ENCODE peak calls at places on chromosomes 7 and 10, in eight cellular contexts. E is dorsolateral prefrontal cortex, W is AG04450, A is GM06990, S is MM.1S, O is fibroblast of the aortic adventitia, F is body of pancreas, Q is IMR-90. C is an unnamed sample.

GRCh38 chr7:120877706-120878105 is 19.8 kb upstream of the TSPAN12 start:
- DNase-seq in S (no peak), W (no peak), E (no peak), F (no peak), A (no peak), Q (no peak), O (no peak), C (no peak)

GRCh38 chr7:157990226-157990877 is 597.3 kb downstream of the PTPRN2 start:
- DNase-seq in O (no peak), A (no peak), S (no peak), E (no peak), F (no peak), W (no peak), Q (no peak), C (no peak)

GRCh38 chr10:28668363-28669226 is 8.7 kb upstream of the BAMBI start:
- DNase-seq in Q (no peak), O (peak; percentile 31), W (no peak), A (peak; percentile 48), S (no peak), E (no peak), F (peak; percentile 18), C (no peak)

GRCh38 chr7:5429253-5429856 is 5.7 kb upstream of the TNRC18 start:
- DNase-seq in O (peak; percentile 37), A (no peak), E (no peak), W (no peak), F (peak; percentile 63), S (no peak), Q (peak; percentile 47), C (no peak)

GRCh38 chr10:4526426-4526825 is 299.6 kb upstream of the AKR1E2 start:
- DNase-seq in F (no peak), E (no peak), A (no peak), Q (no peak), S (no peak), W (no peak), O (no peak), C (no peak)

GRCh38 chr10:97765201-97765600 is 6.6 kb downstream of the SFRP5 start:
- DNase-seq in A (no peak), F (no peak), W (no peak), O (no peak), E (no peak), S (no peak), Q (no peak), C (no peak)

GRCh38 chr10:127228195-127228785 is 31.9 kb upstream of the INSYN2A start:
- DNase-seq in A (no peak), O (peak; percentile 34), F (no peak), E (no peak), S (no peak), Q (peak; percentile 4), W (no peak), C (no peak)

GRCh38 chr10:100739516-100740368 is 5.6 kb upstream of the PAX2 start:
- DNase-seq in E (no peak), O (no peak), Q (no peak), S (no peak), A (no peak), F (no peak), W (no peak), C (no peak)

GRCh38 chr7:102925962-102926825 is 13.4 kb downstream of the LRRC17 start:
- DNase-seq in A (no peak), F (no peak), O (peak; percentile 63), E (no peak), Q (peak; percentile 39), W (no peak), S (no peak), C (no peak)

GRCh38 chr7:12211054-12212050 is at the start of gene TMEM106B:
- DNase-seq in S (peak; percentile 98), E (peak; percentile 94), Q (peak; percentile 92), O (peak; percentile 92), F (peak; percentile 98), A (peak; percentile 95), W (peak; percentile 84), C (peak; percentile 83)
- TF ChIP-seq CTCF in S (peak; percentile 36), E (no peak), Q (no peak), O (no peak), F (no peak), A (peak; percentile 29), W (no peak), C (peak; percentile 7)

GRCh38 chr7:129054438-129055293 is at the start of gene TNPO3:
- DNase-seq in O (peak; percentile 92), W (peak; percentile 72), E (peak; percentile 93), S (peak; percentile 96), Q (peak; percentile 88), A (peak; percentile 91), F (peak; percentile 94), C (peak; percentile 87)
- TF ChIP-seq CTCF in O (peak; percentile 6), W (peak; percentile 2), E (peak; percentile 10), S (peak; percentile 11), Q (no peak), A (peak; percentile 25), F (no peak), C (no peak)

DNA sequence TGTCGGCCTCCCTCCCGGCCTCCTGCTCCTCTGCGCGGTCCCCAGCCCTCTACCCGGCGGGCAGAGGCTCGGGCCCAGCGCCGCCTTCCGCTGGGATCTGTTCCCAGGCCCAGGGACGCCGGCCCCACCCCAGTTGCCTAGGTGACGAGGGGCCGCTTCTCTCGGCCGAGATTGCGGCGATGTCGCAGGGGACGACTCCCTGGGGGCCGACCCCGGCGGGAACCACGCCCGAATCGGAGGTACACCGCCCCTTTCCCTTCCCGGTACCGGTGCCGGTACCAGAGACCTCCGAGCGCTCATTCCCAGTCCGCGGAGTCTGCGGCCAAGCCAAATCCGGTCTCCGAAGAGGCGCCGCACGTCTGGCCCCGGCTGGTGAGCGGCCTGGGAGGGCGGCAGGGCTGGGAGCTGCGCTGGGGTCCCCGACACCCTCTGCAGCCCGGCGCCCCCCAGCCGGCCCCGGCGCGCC is at the start of gene CABCOCO1:
- DNase-seq in Q (peak; percentile 32), E (peak; percentile 63), O (peak; percentile 47), A (no peak), F (peak; percentile 39), S (no peak), W (no peak), C (no peak)
- TF ChIP-seq CTCF in Q (peak; percentile 22), E (no peak), O (no peak), A (no peak), F (no peak), S (no peak), W (peak; percentile 28), C (no peak)

GRCh38 chr10:81600185-81600584 is 274.8 kb upstream of the NRG3 start:
- DNase-seq in E (no peak), F (no peak), O (no peak), S (no peak), W (no peak), Q (no peak), A (no peak), C (no peak)

GRCh38 chr10:81594991-81595390 is 280.0 kb upstream of the NRG3 start:
- DNase-seq in F (no peak), S (peak; percentile 42), W (no peak), O (no peak), A (no peak), E (no peak), Q (no peak), C (no peak)
- TF ChIP-seq CTCF in F (no peak), S (no peak), W (no peak), O (no peak), A (no peak), E (no peak), Q (no peak), C (no peak)

C was measured in GM12864.